ENCODE peak calls at places on chromosome 14, in six cellular contexts. L, R, A, O, F and P are unnamed samples.

GRCh38 chr14:21197418-21198205 is 41.7 kb upstream of the OR5AU1 start:
- DNase-seq in L (no peak), R (no peak), A (no peak), O (no peak), F (no peak), P (no peak)

GRCh38 chr14:81313775-81314429 is 86.2 kb downstream of the STON2 start:
- DNase-seq in L (no peak), R (no peak), A (no peak), O (no peak), F (no peak), P (no peak)

GRCh38 chr14:59215353-59215752 is 26.9 kb downstream of the DAAM1 start:
- DNase-seq in L (no peak), R (no peak), A (no peak), O (peak), F (no peak), P (peak)

GRCh38 chr14:99127651-99128167 is 144.3 kb downstream of the BCL11B start:
- DNase-seq in L (no peak), R (no peak), A (peak), O (no peak), F (no peak), P (no peak)

GRCh38 chr14:35046751-35047536 is 872 bp downstream of the FAM177A1 start:
- DNase-seq in L (no peak), R (no peak), A (peak), O (peak), F (peak), P (peak)

GRCh38 chr14:69625299-69626131 is 14.1 kb downstream of the SUSD6 start:
- DNase-seq in L (no peak), R (no peak), A (no peak), O (no peak), F (peak), P (peak)

GRCh38 chr14:52701223-52701622 is 5.8 kb upstream of the PSMC6 start:
- DNase-seq in L (no peak), R (no peak), A (no peak), O (no peak), F (no peak), P (peak)

GRCh38 chr14:50770586-50770985 is 60.4 kb downstream of the NIN start:
- DNase-seq in L (no peak), R (no peak), A (no peak), O (no peak), F (no peak), P (no peak)

GRCh38 chr14:54462048-54462447 is 20.9 kb upstream of the CNIH1 start:
- DNase-seq in L (no peak), R (no peak), A (no peak), O (no peak), F (no peak), P (no peak)

GRCh38 chr14:77220246-77221017 is 38.8 kb downstream of the TMEM63C start:
- DNase-seq in L (peak), R (no peak), A (peak), O (no peak), F (no peak), P (no peak)
- H3K4me2 ChIP-seq in L (no peak), R (no peak), A (no peak), O (no peak), F (no peak), P (no peak)

GRCh38 chr14:24673059-24673458 is 39.1 kb upstream of the GZMB start:
- DNase-seq in L (no peak), R (no peak), A (no peak), O (no peak), F (no peak), P (no peak)

GRCh38 chr14:24673534-24674203 is 39.7 kb upstream of the GZMB start:
- DNase-seq in L (no peak), R (no peak), A (no peak), O (no peak), F (no peak), P (no peak)

GRCh38 chr14:24677956-24678355 is 44.0 kb upstream of the GZMB start:
- DNase-seq in L (no peak), R (no peak), A (no peak), O (no peak), F (no peak), P (no peak)

GRCh38 chr14:24670594-24670993 is 36.6 kb upstream of the GZMB start:
- DNase-seq in L (no peak), R (no peak), A (no peak), O (no peak), F (no peak), P (no peak)

GRCh38 chr14:24674204-24674970 is 40.4 kb upstream of the GZMB start:
- DNase-seq in L (no peak), R (no peak), A (no peak), O (no peak), F (no peak), P (no peak)
- H3K27ac ChIP-seq in L (no peak), R (no peak), A (no peak), O (no peak), F (no peak), P (no peak)

GRCh38 chr14:68564236-68564825 is 228.5 kb downstream of the ZFP36L1 start:
- DNase-seq in L (no peak), R (no peak), A (peak), O (peak), F (no peak), P (no peak)

GRCh38 chr14:68563256-68564131 is 229.4 kb downstream of the ZFP36L1 start:
- DNase-seq in L (no peak), R (no peak), A (no peak), O (peak), F (peak), P (peak)

GRCh38 chr14:68562911-68563255 is 230.0 kb downstream of the ZFP36L1 start:
- DNase-seq in L (no peak), R (no peak), A (no peak), O (no peak), F (no peak), P (no peak)

GRCh38 chr14:68566075-68566474 is 226.8 kb downstream of the ZFP36L1 start:
- DNase-seq in L (no peak), R (no peak), A (no peak), O (no peak), F (no peak), P (no peak)

GRCh38 chr14:68564826-68565760 is 227.8 kb downstream of the ZFP36L1 start:
- DNase-seq in L (no peak), R (no peak), A (peak), O (peak), F (peak), P (no peak)
- H3K4ac ChIP-seq in L (no peak), R (no peak), A (no peak), O (peak), F (peak), P (peak)

DNA sequence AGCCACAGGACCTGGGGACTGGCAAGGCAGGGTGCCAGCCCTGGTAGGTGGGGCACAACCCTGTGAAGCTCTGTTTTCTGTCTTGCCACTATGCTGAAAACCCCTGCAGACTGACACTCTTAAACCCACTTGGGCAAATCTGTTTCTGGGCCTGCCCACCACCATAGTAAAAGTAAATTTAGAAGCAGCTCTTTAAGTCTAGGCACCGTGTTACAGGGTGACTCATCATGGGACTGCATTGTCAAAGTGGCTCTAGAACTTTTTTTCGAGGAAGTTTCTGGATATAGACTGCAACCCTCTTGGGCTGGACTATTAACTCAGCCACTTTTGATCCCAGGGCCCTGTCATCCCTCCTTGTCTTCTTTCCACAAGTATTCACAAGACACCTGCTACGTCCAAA is 7.7 kb downstream of the TUNAR start:
- DNase-seq in L (no peak), R (no peak), A (no peak), O (no peak), F (no peak), P (no peak)
- H3K4me2 ChIP-seq in L (no peak), R (no peak), A (no peak), O (no peak), F (no peak), P (no peak)

DNA sequence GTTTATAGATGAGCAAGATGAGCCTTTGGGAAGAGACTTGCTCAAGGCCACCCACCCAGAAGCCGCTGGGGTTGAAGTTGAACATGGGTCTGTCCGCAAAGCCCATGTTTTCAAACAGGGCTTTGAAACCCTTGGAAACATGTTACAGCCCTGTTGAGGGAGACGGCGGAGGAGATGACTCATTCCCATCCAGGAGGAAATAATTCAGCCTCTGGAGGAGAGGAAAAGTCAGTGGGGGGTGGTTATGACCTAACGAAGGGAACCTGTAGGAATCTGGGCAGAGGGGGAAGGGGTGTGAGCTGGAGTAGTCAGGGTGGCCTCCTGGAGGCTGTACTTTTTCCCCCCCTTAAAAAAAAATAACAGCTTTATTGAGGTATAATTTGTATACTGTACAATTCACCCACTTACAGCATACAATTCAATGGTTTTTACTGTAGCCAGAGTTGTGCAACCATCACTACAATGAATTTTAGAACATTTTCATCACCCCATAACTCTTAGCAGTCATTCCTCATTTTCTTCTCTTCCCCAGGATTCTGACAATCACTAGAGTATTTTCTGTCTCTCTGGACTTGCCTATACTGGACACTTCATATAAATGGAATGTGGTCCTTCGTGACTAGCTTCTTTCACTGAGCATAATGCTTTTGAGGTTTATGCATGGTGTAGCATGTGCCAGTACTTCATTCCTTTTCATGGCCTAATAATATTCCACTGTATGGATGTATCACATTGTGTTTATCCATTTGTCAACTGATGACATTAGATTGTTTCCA is 1.9 kb upstream of the RIN3 start:
- DNase-seq in L (no peak), R (no peak), A (peak), O (peak), F (peak), P (peak)
- H3K27ac ChIP-seq in L (no peak), R (no peak), A (peak), O (peak), F (peak), P (peak)

GRCh38 chr14:61132894-61133293 is 148.2 kb downstream of the TMEM30B start:
- DNase-seq in L (no peak), R (no peak), A (peak), O (no peak), F (no peak), P (no peak)

GRCh38 chr14:61129168-61129745 is 148.2 kb downstream of the SLC38A6 start:
- DNase-seq in L (no peak), R (no peak), A (no peak), O (no peak), F (no peak), P (no peak)

GRCh38 chr14:61132336-61132735 is 148.8 kb downstream of the TMEM30B start:
- DNase-seq in L (no peak), R (no peak), A (no peak), O (peak), F (no peak), P (peak)

GRCh38 chr14:61128382-61129167 is 147.5 kb downstream of the SLC38A6 start:
- DNase-seq in L (no peak), R (no peak), A (no peak), O (no peak), F (peak), P (peak)

DNA sequence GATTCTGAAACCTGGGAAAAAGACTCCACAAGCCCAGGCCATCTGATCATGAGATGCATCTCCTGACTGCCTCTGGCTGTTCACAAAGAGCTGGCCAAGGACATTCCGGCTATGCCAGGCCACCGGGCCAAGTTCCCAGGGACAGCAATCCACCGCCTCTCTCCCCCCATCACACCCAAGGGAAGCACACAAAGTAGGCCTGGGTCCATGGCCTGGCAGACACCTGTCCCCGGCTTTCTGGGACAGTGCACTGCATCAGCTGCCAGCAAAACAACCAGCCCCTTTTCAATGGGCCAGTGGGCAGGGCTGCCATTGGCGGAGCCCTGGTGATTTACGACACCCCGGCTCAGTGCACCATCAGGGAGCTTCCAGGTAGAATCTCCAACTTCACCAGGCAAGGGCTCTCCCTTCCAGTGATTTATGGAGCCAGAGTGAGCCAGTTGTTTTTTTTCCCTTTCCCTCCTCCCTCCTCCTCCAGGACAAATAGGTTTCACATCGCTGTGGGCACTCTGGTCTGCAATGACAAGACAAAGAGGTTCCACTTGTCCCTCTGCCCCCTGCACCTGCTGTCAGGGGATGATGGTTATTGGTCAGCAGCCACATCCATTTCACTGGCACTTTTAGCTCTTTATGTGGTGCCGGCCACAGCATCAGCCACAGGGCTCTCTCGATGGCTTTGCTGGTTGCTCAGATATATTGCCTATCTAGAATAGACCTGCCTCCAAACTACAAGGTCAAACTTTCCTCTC is 149.6 kb downstream of the SLC38A6 start:
- DNase-seq in L (no peak), R (no peak), A (no peak), O (no peak), F (no peak), P (no peak)
- H3K4ac ChIP-seq in L (no peak), R (no peak), A (no peak), O (no peak), F (no peak), P (peak)